ENCODE peak calls at places on chromosomes 5 and 9, in seven cellular contexts. I is HT-29; F is lung; Y is naive thymus-derived CD8-positive, alpha-beta T cell; M is activated CD8-positive, alpha-beta memory T cell treated with anti-CD3 and anti-CD28 coated beads for 24 hours; G is anterior cingulate cortex; V is AG09309. X is an unnamed sample.

GRCh38 chr5:107331312-107331711 is 339.4 kb downstream of the EFNA5 start:
- DNase-seq in M (no peak), I (no peak), G (no peak), F (no peak), V (no peak), Y (no peak), X (no peak)

GRCh38 chr9:68489636-68490035 is 51.0 kb downstream of the TMEM252 start:
- DNase-seq in G (no peak), M (no peak), V (no peak), Y (no peak), F (no peak), I (no peak), X (no peak)

GRCh38 chr9:61673247-61673646 is 483.4 kb downstream of the SPATA31A7 start:
- DNase-seq in Y (no peak), V (no peak), G (no peak), M (peak; percentile 21), F (no peak), I (no peak), X (no peak)

GRCh38 chr9:131608469-131609115 is 63.3 kb downstream of the PRRT1B start:
- DNase-seq in Y (no peak), M (no peak), I (peak; percentile 58), F (peak; percentile 69), G (peak; percentile 65), V (peak; percentile 34), X (no peak)

GRCh38 chr5:179307931-179308471 is 37.3 kb downstream of the ADAMTS2 start:
- DNase-seq in V (no peak), I (no peak), Y (no peak), M (no peak), G (no peak), F (no peak), X (no peak)

GRCh38 chr9:78044189-78044588 is 12.6 kb upstream of the GNAQ start:
- DNase-seq in M (no peak), G (no peak), I (no peak), Y (no peak), F (no peak), V (no peak), X (no peak)

GRCh38 chr5:55919625-55920024 is 68.5 kb downstream of the IL31RA start:
- DNase-seq in V (no peak), F (peak; percentile 15), G (no peak), I (no peak), M (no peak), Y (no peak), X (no peak)

GRCh38 chr9:126527109-126527825 is 86.5 kb upstream of the LMX1B start:
- DNase-seq in I (no peak), M (no peak), V (no peak), Y (no peak), G (no peak), F (no peak), X (no peak)

GRCh38 chr9:133717113-133718031 is 20.8 kb downstream of the SARDH start:
- DNase-seq in G (no peak), V (no peak), Y (no peak), F (no peak), I (no peak), M (no peak), X (no peak)

GRCh38 chr5:77957-78804 is 13.8 kb upstream of the PLEKHG4B start:
- DNase-seq in F (no peak), I (peak; percentile 81), G (no peak), Y (no peak), V (peak; percentile 34), M (no peak), X (no peak)

GRCh38 chr9:132486706-132487350 is 76.8 kb downstream of the CFAP77 start:
- DNase-seq in M (peak; percentile 74), Y (peak; percentile 22), G (no peak), V (no peak), F (no peak), I (no peak), X (no peak)

GRCh38 chr5:137566118-137566541 is 67.0 kb upstream of the SPOCK1 start:
- DNase-seq in Y (no peak), F (no peak), I (no peak), V (no peak), G (no peak), M (no peak), X (no peak)

GRCh38 chr5:7392401-7393024 is 3.4 kb upstream of the ADCY2 start:
- DNase-seq in I (peak; percentile 51), Y (no peak), V (peak; percentile 10), M (no peak), F (no peak), G (peak; percentile 28), X (no peak)

GRCh38 chr5:65952259-65952658 is 25.9 kb downstream of the ERBIN start:
- DNase-seq in Y (no peak), F (no peak), V (no peak), G (no peak), M (no peak), I (no peak), X (no peak)